ENCODE peak calls at places on chromosomes 6 and 20, in four cellular contexts. G is H1, O is GM12878, N is K562. L is an unnamed sample.

GRCh38 chr20:62808211-62808865 is 3.7 kb downstream of the OGFR start:
- DNase-seq in N (peak), G (peak), O (no peak), L (peak)

GRCh38 chr6:106163966-106164877 is 78.1 kb downstream of the PRDM1 start:
- DNase-seq in G (no peak), N (no peak), O (peak), L (no peak)

GRCh38 chr6:89729818-89730217 is 89.8 kb downstream of the MDN1 start:
- DNase-seq in G (no peak), O (peak), N (no peak), L (no peak)

GRCh38 chr6:138545621-138545980 is 46.3 kb upstream of the NHSL1 start:
- DNase-seq in O (no peak), G (peak), N (no peak), L (no peak)

GRCh38 chr6:15249371-15250019 is 3.6 kb downstream of the JARID2 start:
- DNase-seq in G (no peak), O (no peak), N (no peak), L (no peak)

GRCh38 chr20:14919473-14920157 is 582.2 kb upstream of the FLRT3 start:
- DNase-seq in G (peak), N (no peak), O (no peak), L (no peak)

GRCh38 chr6:89242574-89243330 is 25.6 kb upstream of the GABRR1 start:
- DNase-seq in G (no peak), N (no peak), O (no peak), L (no peak)

GRCh38 chr6:42979523-42980177 is 669 bp upstream of the PEX6 start:
- DNase-seq in O (no peak), N (no peak), G (no peak), L (no peak)

GRCh38 chr6:148349466-148349865 is 6.8 kb downstream of the SASH1 start:
- DNase-seq in N (no peak), O (no peak), G (no peak), L (no peak)

GRCh38 chr6:38432479-38432878 is 207.2 kb downstream of the BTBD9 start:
- DNase-seq in G (no peak), O (no peak), N (no peak), L (no peak)

GRCh38 chr6:89432875-89433636 is at the start of gene ANKRD6:
- DNase-seq in G (peak), O (peak), N (peak), L (peak)

GRCh38 chr20:44489223-44489622 is 13.5 kb downstream of the TTPAL start:
- DNase-seq in N (no peak), G (no peak), O (no peak), L (no peak)

GRCh38 chr20:44494266-44494665 is 18.6 kb downstream of the TTPAL start:
- DNase-seq in N (no peak), G (no peak), O (no peak), L (no peak)

GRCh38 chr20:44494681-44495080 is 19.0 kb downstream of the TTPAL start:
- DNase-seq in O (no peak), N (no peak), G (no peak), L (no peak)

GRCh38 chr20:44489931-44490330 is 14.3 kb downstream of the TTPAL start:
- DNase-seq in N (no peak), O (peak), G (no peak), L (no peak)

DNA sequence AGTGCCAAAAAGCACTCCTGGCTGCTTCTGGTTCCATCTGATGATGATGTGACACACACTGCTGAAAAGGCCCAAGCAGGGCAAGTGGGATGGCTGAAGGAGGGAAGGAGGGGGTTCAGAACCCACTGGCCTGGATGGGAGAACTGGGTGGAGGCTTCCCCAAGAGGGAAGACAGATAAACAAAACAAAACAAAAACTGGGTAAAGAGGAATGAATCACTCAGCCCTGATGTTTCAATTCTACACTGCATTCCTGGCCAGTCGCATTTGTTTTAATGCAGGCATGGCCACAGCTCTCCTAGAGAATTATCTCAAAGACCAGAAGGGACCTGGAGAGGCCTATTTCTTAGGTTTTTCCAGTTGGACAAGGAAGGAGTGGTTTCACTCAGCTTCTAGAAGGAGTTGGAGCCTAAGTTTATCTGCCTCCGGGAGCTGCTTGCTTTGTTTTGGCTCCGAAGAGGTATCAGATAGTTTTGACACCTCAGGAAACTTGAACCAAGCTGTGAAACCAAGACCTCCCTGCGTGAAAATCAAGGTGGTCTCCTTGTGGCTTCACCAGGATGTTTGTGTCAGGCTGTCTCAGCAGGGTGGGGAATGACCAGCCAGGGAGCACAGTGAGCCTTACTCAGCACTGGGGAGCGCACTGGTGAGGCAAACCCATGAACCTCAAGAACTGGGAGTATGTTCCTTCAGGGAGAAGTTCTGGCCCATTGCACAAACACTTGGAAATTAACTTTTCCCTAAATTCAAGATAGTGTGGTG is 16.1 kb downstream of the TTPAL start:
- DNase-seq in G (no peak), N (no peak), O (no peak), L (no peak)
- TF ChIP-seq TAF1 in G (no peak), N (no peak), O (no peak), L (no peak)

DNA sequence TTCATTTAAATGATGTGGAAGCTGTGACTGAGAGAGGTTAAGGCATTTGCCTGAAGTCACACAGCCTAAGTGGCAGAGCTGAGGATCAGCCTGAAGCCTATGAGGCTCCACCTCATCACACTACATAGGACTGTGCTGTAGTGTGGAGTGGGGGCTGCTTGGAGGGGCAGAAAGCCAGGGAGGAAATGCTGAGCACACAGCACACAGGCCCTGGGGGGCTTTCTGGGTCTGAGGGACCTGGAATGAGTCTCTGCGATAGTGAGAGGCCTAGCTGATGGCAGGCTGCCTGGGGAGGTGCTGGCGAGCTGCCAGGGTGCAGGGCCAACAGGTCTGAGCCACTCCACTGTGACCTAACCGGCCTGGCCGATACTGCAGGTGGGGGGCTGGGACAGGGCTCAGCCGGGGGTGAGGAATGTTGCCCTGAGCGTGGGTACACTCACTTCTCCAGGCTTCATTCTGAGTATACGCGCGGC is 2.2 kb upstream of the ARHGAP40 start:
- DNase-seq in G (no peak), N (peak), O (no peak), L (no peak)
- TF ChIP-seq POLR2AphosphoS5 in G (no peak), N (no peak), O (no peak), L (no peak)

DNA sequence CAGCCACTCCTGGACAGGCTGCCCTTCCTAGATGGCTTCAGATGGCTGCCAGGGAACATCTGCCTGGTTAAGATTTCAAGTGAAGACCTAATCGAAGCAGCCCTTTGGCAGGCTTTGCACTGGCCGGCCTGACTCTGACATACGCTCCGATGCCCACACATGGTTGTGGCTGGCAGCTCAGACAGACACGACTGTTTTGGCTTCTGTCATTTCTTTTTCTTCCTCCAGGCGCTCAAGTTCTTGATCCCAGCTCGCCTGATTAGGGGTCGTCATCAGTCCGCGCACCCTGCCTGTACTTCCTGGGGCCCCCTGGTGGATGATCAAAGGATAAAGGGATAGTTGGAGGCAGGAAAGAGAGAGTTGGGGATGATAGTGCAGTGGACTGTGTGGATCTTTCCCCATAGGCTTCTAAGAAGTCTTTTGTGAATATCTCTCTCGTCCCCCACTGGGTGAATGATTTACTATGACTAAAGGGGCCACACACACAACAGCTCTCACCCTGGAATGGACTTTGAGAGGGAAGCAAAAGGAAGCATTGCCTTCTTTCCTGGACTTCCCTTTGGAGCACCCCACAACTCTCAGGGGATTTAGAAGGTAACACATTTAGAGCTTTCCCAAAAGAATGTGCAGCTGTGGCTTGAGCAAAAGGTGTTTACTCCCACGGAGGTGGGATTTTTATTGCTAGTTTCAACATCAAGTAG is 21.4 kb upstream of the TRAM2 start:
- DNase-seq in G (peak), O (no peak), N (peak), L (peak)
- TF ChIP-seq POLR2A in G (peak), O (no peak), N (peak), L (no peak)

GRCh38 chr6:87198496-87198895 is 43.1 kb downstream of the ZNF292 start:
- DNase-seq in N (no peak), G (no peak), O (no peak), L (no peak)
- TF ChIP-seq TAF1 in N (no peak), G (no peak), O (no peak), L (no peak)

L was measured in GM12892.